ENCODE peak calls at places on chromosomes 1 and 21, in seven cellular contexts. One of them, this sample, is unnamed.

GRCh38 chr1:2253797-2254480 is 25.8 kb downstream of the SKI start:
- DNase-seq in K562: no peak
- DNase-seq in GM12878: no peak
- DNase-seq in HCT116: no peak
- DNase-seq in H1: no peak
- DNase-seq in SK-N-SH: no peak
- DNase-seq in HepG2: no peak
- DNase-seq in this sample: no peak

GRCh38 chr1:8661185-8662110 is 156.0 kb downstream of the RERE start:
- DNase-seq in K562: no peak
- DNase-seq in GM12878: peak
- DNase-seq in HCT116: no peak
- DNase-seq in H1: no peak
- DNase-seq in SK-N-SH: no peak
- DNase-seq in HepG2: no peak
- DNase-seq in this sample: no peak

GRCh38 chr1:177943999-177944672 is 25.7 kb downstream of the SEC16B start:
- DNase-seq in K562: no peak
- DNase-seq in GM12878: no peak
- DNase-seq in HCT116: no peak
- DNase-seq in H1: no peak
- DNase-seq in SK-N-SH: no peak
- DNase-seq in HepG2: no peak
- DNase-seq in this sample: no peak

GRCh38 chr21:41307219-41307618 is 9.4 kb upstream of the FAM3B start:
- DNase-seq in K562: no peak
- DNase-seq in GM12878: no peak
- DNase-seq in HCT116: no peak
- DNase-seq in H1: no peak
- DNase-seq in SK-N-SH: no peak
- DNase-seq in HepG2: no peak
- DNase-seq in this sample: no peak

GRCh38 chr21:42850866-42851391 is 28.4 kb downstream of the WDR4 start:
- DNase-seq in K562: peak
- DNase-seq in GM12878: no peak
- DNase-seq in HCT116: no peak
- DNase-seq in H1: peak
- DNase-seq in SK-N-SH: peak
- DNase-seq in HepG2: no peak
- DNase-seq in this sample: peak

GRCh38 chr21:45455321-45456013 is 50.5 kb downstream of the COL18A1 start:
- DNase-seq in K562: no peak
- DNase-seq in GM12878: no peak
- DNase-seq in HCT116: no peak
- DNase-seq in H1: no peak
- DNase-seq in SK-N-SH: no peak
- DNase-seq in HepG2: no peak
- DNase-seq in this sample: peak

GRCh38 chr21:34019402-34019801 is 54.0 kb upstream of the MRPS6 start:
- DNase-seq in K562: no peak
- DNase-seq in GM12878: no peak
- DNase-seq in HCT116: no peak
- DNase-seq in H1: no peak
- DNase-seq in SK-N-SH: no peak
- DNase-seq in HepG2: no peak
- DNase-seq in this sample: no peak

GRCh38 chr1:94281361-94282142 is 44.2 kb upstream of the ARHGAP29 start:
- DNase-seq in K562: no peak
- DNase-seq in GM12878: no peak
- DNase-seq in HCT116: peak
- DNase-seq in H1: no peak
- DNase-seq in SK-N-SH: peak
- DNase-seq in HepG2: no peak
- DNase-seq in this sample: no peak

GRCh38 chr21:26469789-26470188 is 103.3 kb downstream of the CYYR1 start:
- DNase-seq in K562: no peak
- DNase-seq in GM12878: no peak
- DNase-seq in HCT116: no peak
- DNase-seq in H1: no peak
- DNase-seq in SK-N-SH: no peak
- DNase-seq in HepG2: no peak
- DNase-seq in this sample: no peak

GRCh38 chr1:176466514-176466913 is 3.5 kb downstream of the PAPPA2 start:
- DNase-seq in K562: peak
- DNase-seq in GM12878: no peak
- DNase-seq in HCT116: no peak
- DNase-seq in H1: no peak
- DNase-seq in SK-N-SH: peak
- DNase-seq in HepG2: peak
- DNase-seq in this sample: no peak

GRCh38 chr21:45154511-45155508 is 80.4 kb downstream of the ADARB1 start:
- DNase-seq in K562: no peak
- DNase-seq in GM12878: no peak
- DNase-seq in HCT116: no peak
- DNase-seq in H1: peak
- DNase-seq in SK-N-SH: peak
- DNase-seq in HepG2: no peak
- DNase-seq in this sample: peak

GRCh38 chr1:155241851-155242264 is 13.4 kb downstream of the ENTREP3 start:
- DNase-seq in K562: no peak
- DNase-seq in GM12878: no peak
- DNase-seq in HCT116: no peak
- DNase-seq in H1: no peak
- DNase-seq in SK-N-SH: no peak
- DNase-seq in HepG2: no peak
- DNase-seq in this sample: no peak

GRCh38 chr1:163826500-163826899 is 504.7 kb downstream of the NUF2 start:
- DNase-seq in K562: no peak
- DNase-seq in GM12878: no peak
- DNase-seq in HCT116: no peak
- DNase-seq in H1: no peak
- DNase-seq in SK-N-SH: no peak
- DNase-seq in HepG2: no peak
- DNase-seq in this sample: no peak

GRCh38 chr1:11285883-11286734 is 13.1 kb downstream of the UBIAD1 start:
- DNase-seq in K562: no peak
- DNase-seq in GM12878: no peak
- DNase-seq in HCT116: no peak
- DNase-seq in H1: peak
- DNase-seq in SK-N-SH: peak
- DNase-seq in HepG2: no peak
- DNase-seq in this sample: peak

GRCh38 chr1:97603218-97603617 is 317.6 kb downstream of the DPYD start:
- DNase-seq in K562: no peak
- DNase-seq in GM12878: no peak
- DNase-seq in HCT116: no peak
- DNase-seq in H1: no peak
- DNase-seq in SK-N-SH: no peak
- DNase-seq in HepG2: no peak
- DNase-seq in this sample: no peak

GRCh38 chr21:33761104-33762036 is 119.1 kb downstream of the ITSN1 start:
- DNase-seq in K562: peak
- DNase-seq in GM12878: no peak
- DNase-seq in HCT116: peak
- DNase-seq in H1: no peak
- DNase-seq in SK-N-SH: no peak
- DNase-seq in HepG2: peak
- DNase-seq in this sample: peak

GRCh38 chr1:227174136-227174535 is 144.2 kb downstream of the CDC42BPA start:
- DNase-seq in K562: no peak
- DNase-seq in GM12878: no peak
- DNase-seq in HCT116: no peak
- DNase-seq in H1: no peak
- DNase-seq in SK-N-SH: no peak
- DNase-seq in HepG2: no peak
- DNase-seq in this sample: no peak

GRCh38 chr1:28129150-28129549 is 40.7 kb upstream of the EYA3 start:
- DNase-seq in K562: no peak
- DNase-seq in GM12878: no peak
- DNase-seq in HCT116: peak
- DNase-seq in H1: no peak
- DNase-seq in SK-N-SH: no peak
- DNase-seq in HepG2: no peak
- DNase-seq in this sample: no peak

GRCh38 chr1:152182431-152182830 is 23.4 kb upstream of the RPTN start:
- DNase-seq in K562: no peak
- DNase-seq in GM12878: no peak
- DNase-seq in HCT116: no peak
- DNase-seq in H1: no peak
- DNase-seq in SK-N-SH: no peak
- DNase-seq in HepG2: no peak
- DNase-seq in this sample: peak

GRCh38 chr1:208238710-208239517 is 5.3 kb downstream of the PLXNA2 start:
- DNase-seq in K562: peak
- DNase-seq in GM12878: no peak
- DNase-seq in HCT116: peak
- DNase-seq in H1: no peak
- DNase-seq in SK-N-SH: peak
- DNase-seq in HepG2: no peak
- DNase-seq in this sample: no peak

GRCh38 chr21:45041351-45041805 is 33.0 kb upstream of the ADARB1 start:
- DNase-seq in K562: no peak
- DNase-seq in GM12878: no peak
- DNase-seq in HCT116: no peak
- DNase-seq in H1: no peak
- DNase-seq in SK-N-SH: no peak
- DNase-seq in HepG2: no peak
- DNase-seq in this sample: no peak

GRCh38 chr1:37714689-37715088 is 22.4 kb downstream of the CDCA8 start:
- DNase-seq in K562: no peak
- DNase-seq in GM12878: no peak
- DNase-seq in HCT116: no peak
- DNase-seq in H1: no peak
- DNase-seq in SK-N-SH: no peak
- DNase-seq in HepG2: no peak
- DNase-seq in this sample: no peak

GRCh38 chr1:30256911-30257310 is 466.5 kb downstream of the MATN1 start:
- DNase-seq in K562: no peak
- DNase-seq in GM12878: no peak
- DNase-seq in HCT116: no peak
- DNase-seq in H1: no peak
- DNase-seq in SK-N-SH: no peak
- DNase-seq in HepG2: no peak
- DNase-seq in this sample: no peak

GRCh38 chr1:206655471-206655882 is 20.1 kb downstream of the DYRK3 start:
- DNase-seq in K562: no peak
- DNase-seq in GM12878: no peak
- DNase-seq in HCT116: no peak
- DNase-seq in H1: no peak
- DNase-seq in SK-N-SH: peak
- DNase-seq in HepG2: no peak
- DNase-seq in this sample: no peak
- TF ChIP-seq JUND in K562: no peak
- TF ChIP-seq JUND in GM12878: no peak
- TF ChIP-seq JUND in HCT116: no peak
- TF ChIP-seq JUND in H1: no peak
- TF ChIP-seq JUND in SK-N-SH: no peak
- TF ChIP-seq JUND in HepG2: no peak
- TF ChIP-seq JUND in this sample: no peak

GRCh38 chr1:15410884-15411245 is 1.2 kb downstream of the EFHD2 start:
- DNase-seq in K562: no peak
- DNase-seq in GM12878: no peak
- DNase-seq in HCT116: no peak
- DNase-seq in H1: no peak
- DNase-seq in SK-N-SH: no peak
- DNase-seq in HepG2: no peak
- DNase-seq in this sample: no peak
- TF ChIP-seq JUND in K562: no peak
- TF ChIP-seq JUND in GM12878: no peak
- TF ChIP-seq JUND in HCT116: no peak
- TF ChIP-seq JUND in H1: no peak
- TF ChIP-seq JUND in SK-N-SH: no peak
- TF ChIP-seq JUND in HepG2: no peak
- TF ChIP-seq JUND in this sample: no peak

GRCh38 chr1:203282720-203283542 is 22.4 kb upstream of the BTG2 start:
- DNase-seq in K562: no peak
- DNase-seq in GM12878: no peak
- DNase-seq in HCT116: no peak
- DNase-seq in H1: no peak
- DNase-seq in SK-N-SH: no peak
- DNase-seq in HepG2: no peak
- DNase-seq in this sample: no peak
- TF ChIP-seq JUND in K562: no peak
- TF ChIP-seq JUND in GM12878: no peak
- TF ChIP-seq JUND in HCT116: no peak
- TF ChIP-seq JUND in H1: no peak
- TF ChIP-seq JUND in SK-N-SH: no peak
- TF ChIP-seq JUND in HepG2: no peak
- TF ChIP-seq JUND in this sample: no peak

GRCh38 chr1:21668232-21669032 is 725 bp downstream of the RAP1GAP start:
- DNase-seq in K562: peak
- DNase-seq in GM12878: no peak
- DNase-seq in HCT116: no peak
- DNase-seq in H1: no peak
- DNase-seq in SK-N-SH: peak
- DNase-seq in HepG2: no peak
- DNase-seq in this sample: no peak
- TF ChIP-seq JUND in K562: no peak
- TF ChIP-seq JUND in GM12878: no peak
- TF ChIP-seq JUND in HCT116: no peak
- TF ChIP-seq JUND in H1: no peak
- TF ChIP-seq JUND in SK-N-SH: no peak
- TF ChIP-seq JUND in HepG2: no peak
- TF ChIP-seq JUND in this sample: no peak

DNA sequence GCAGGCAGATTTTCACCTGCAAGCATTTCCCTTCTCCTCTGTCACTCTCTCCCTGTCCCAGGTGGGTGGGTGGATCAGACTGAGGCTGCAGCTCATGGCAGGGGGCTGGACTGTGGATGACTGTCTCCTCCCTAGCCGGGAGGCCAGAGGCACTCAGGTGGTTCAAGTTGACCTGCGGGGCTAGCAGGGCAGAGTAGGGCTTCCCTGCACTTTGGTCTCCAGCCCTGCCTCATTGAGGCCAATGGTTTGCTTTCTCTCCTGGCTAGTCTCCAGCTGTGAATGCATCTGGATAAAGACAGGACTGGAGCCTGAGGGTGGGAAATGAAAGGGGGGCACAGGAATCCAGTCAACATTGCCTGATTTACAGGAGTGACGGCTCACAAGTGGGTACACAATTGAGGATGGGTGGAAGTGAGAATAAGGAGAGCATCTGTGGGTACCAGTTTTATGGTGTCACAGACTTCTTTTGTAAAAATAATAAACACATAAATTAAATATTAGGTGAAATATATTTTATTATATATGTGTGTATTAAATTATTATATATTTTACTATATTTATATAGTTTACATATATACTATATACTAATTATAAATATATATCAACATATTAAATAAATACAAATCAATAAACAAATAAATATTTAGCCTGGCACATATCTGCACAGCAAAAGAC is 25.6 kb downstream of the RUNX1 start:
- DNase-seq in K562: no peak
- DNase-seq in GM12878: no peak
- DNase-seq in HCT116: no peak
- DNase-seq in H1: no peak
- DNase-seq in SK-N-SH: no peak
- DNase-seq in HepG2: peak
- DNase-seq in this sample: no peak
- TF ChIP-seq JUND in K562: no peak
- TF ChIP-seq JUND in GM12878: no peak
- TF ChIP-seq JUND in HCT116: no peak
- TF ChIP-seq JUND in H1: no peak
- TF ChIP-seq JUND in SK-N-SH: no peak
- TF ChIP-seq JUND in HepG2: no peak
- TF ChIP-seq JUND in this sample: no peak

GRCh38 chr1:183841950-183842816 is 37.3 kb downstream of the RGL1 start:
- DNase-seq in K562: no peak
- DNase-seq in GM12878: peak
- DNase-seq in HCT116: no peak
- DNase-seq in H1: no peak
- DNase-seq in SK-N-SH: peak
- DNase-seq in HepG2: peak
- DNase-seq in this sample: peak
- TF ChIP-seq JUND in K562: no peak
- TF ChIP-seq JUND in GM12878: no peak
- TF ChIP-seq JUND in HCT116: no peak
- TF ChIP-seq JUND in H1: no peak
- TF ChIP-seq JUND in SK-N-SH: peak
- TF ChIP-seq JUND in HepG2: no peak
- TF ChIP-seq JUND in this sample: no peak

This sample was measured in T47D.